ENCODE peak calls at places on chromosomes 4 and X, in six cellular contexts. Z is GM06990, Y is pancreas, K is upper lobe of right lung, X is right cardiac atrium, U is choroid plexus epithelial cell. E is an unnamed sample.

GRCh38 chr4:86302242-86302641 is 57.6 kb downstream of the MAPK10 start:
- DNase-seq in Y (peak; percentile 18), U (no peak), Z (peak; percentile 3), X (peak; percentile 65), K (no peak), E (no peak)

GRCh38 chrX:25600776-25601175 is 537.4 kb upstream of the MAGEB18 start:
- DNase-seq in K (no peak), X (no peak), Y (no peak), U (peak; percentile 60), Z (no peak), E (no peak)

GRCh38 chr4:120994521-120994920 is 72.0 kb upstream of the PRDM5 start:
- DNase-seq in K (no peak), Y (no peak), U (no peak), X (no peak), Z (no peak), E (no peak)

GRCh38 chrX:48102874-48103374 is 27.5 kb upstream of the SPACA5B start:
- DNase-seq in U (no peak), Z (no peak), Y (no peak), X (no peak), K (no peak), E (no peak)

GRCh38 chr4:182854466-182854865 is 62.7 kb downstream of the DCTD start:
- DNase-seq in X (no peak), Y (no peak), Z (no peak), K (no peak), U (no peak), E (no peak)

GRCh38 chr4:16692021-16692420 is 206.4 kb downstream of the LDB2 start:
- DNase-seq in X (no peak), Z (no peak), K (no peak), U (peak; percentile 49), Y (no peak), E (no peak)

GRCh38 chr4:101141230-101141629 is 206.1 kb downstream of the PPP3CA start:
- DNase-seq in Y (no peak), X (no peak), Z (no peak), K (no peak), U (no peak), E (no peak)

GRCh38 chr4:3241905-3242304 is 7.1 kb upstream of the MSANTD1 start:
- DNase-seq in Y (peak; percentile 50), K (no peak), Z (no peak), X (peak; percentile 64), U (peak; percentile 82), E (no peak)

GRCh38 chrX:41739871-41740270 is 15.9 kb downstream of the GPR82 start:
- DNase-seq in Y (no peak), U (no peak), Z (no peak), K (no peak), X (no peak), E (no peak)

GRCh38 chr4:35591035-35591434 is 653.3 kb downstream of the ARAP2 start:
- DNase-seq in K (no peak), Z (no peak), Y (no peak), U (no peak), X (no peak), E (no peak)

GRCh38 chrX:47093248-47093647 is 15.0 kb downstream of the RGN start:
- DNase-seq in U (peak; percentile 67), X (no peak), Z (no peak), K (no peak), Y (no peak), E (no peak)

GRCh38 chrX:74232859-74233258 is 71.1 kb upstream of the ZCCHC13 start:
- DNase-seq in Z (no peak), U (peak; percentile 67), X (no peak), Y (no peak), K (no peak), E (no peak)

GRCh38 chr4:687048-687974 is 1.6 kb downstream of the SLC49A3 start:
- DNase-seq in Y (peak; percentile 73), K (peak; percentile 93), U (peak; percentile 92), Z (no peak), X (peak; percentile 96), E (peak; percentile 92)

GRCh38 chrX:1207496-1208025 is 4.9 kb downstream of the CRLF2 start:
- DNase-seq in U (no peak), Y (no peak), X (no peak), Z (no peak), K (no peak), E (no peak)

GRCh38 chrX:1210844-1211243 is 1.6 kb downstream of the CRLF2 start:
- DNase-seq in U (no peak), X (no peak), Y (no peak), Z (no peak), K (no peak), E (no peak)

GRCh38 chrX:1202251-1202650 is 10.2 kb downstream of the CRLF2 start:
- DNase-seq in Z (no peak), Y (no peak), U (no peak), X (no peak), K (no peak), E (no peak)

GRCh38 chrX:1205681-1206611 is 6.5 kb downstream of the CRLF2 start:
- DNase-seq in Z (peak; percentile 71), U (peak; percentile 82), X (no peak), K (no peak), Y (peak; percentile 17), E (no peak)
- H3K4me3 ChIP-seq in Z (no peak overlapping the region), U (peak overlapping the region; percentile 33), X (peak overlapping the region; percentile 60), K (peak overlapping the region; percentile 52), Y (no peak overlapping the region), E (peak overlapping the region; percentile 63)

GRCh38 chrX:130563476-130563875 is 161.7 kb downstream of the RBMX2 start:
- DNase-seq in U (no peak), K (no peak), X (no peak), Z (no peak), Y (no peak), E (no peak)

GRCh38 chrX:130560558-130560957 is 158.8 kb downstream of the RBMX2 start:
- DNase-seq in Z (no peak), U (no peak), K (no peak), Y (no peak), X (no peak), E (no peak)

DNA sequence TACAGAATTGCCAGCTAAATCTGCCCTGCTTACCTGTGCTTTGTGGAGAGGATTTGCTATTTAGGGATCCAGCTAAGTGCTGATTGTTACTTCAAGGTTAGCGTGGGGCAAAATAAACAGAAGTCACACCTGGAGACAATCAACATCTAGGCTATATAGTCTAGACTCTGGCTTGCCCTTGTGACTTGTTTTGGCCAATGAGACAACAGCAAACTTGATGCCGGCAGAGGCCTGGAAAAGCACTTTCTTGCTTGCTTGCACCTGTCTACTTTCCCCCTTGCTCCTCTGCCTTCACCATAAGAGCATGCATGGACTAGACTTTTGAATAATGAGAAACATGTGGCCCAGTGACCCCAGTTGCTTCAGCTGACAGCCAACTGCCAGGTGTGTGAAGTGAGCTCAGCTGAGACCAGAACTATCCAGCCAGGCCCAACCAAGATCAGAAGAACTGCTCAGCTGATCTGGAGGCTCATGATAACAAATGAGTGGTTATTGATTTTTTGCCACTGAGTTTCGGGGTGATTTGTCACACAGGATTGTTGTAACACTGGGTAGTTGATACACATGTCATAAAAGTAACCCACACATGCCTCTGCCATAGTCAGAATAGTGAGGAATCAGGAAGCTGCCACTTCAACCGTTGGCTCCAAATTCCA is 164.4 kb downstream of the RBMX2 start:
- DNase-seq in Z (no peak), X (no peak), K (no peak), U (no peak), Y (peak; percentile 9), E (no peak)
- H3K4me3 ChIP-seq in Z (no peak overlapping the region), X (no peak overlapping the region), K (no peak overlapping the region), U (no peak overlapping the region), Y (no peak overlapping the region), E (no peak overlapping the region)

GRCh38 chrX:24085133-24085532 is 30.4 kb downstream of the EIF2S3 start:
- DNase-seq in Z (no peak), U (no peak), K (no peak), X (no peak), Y (no peak), E (no peak)
- H3K4me3 ChIP-seq in Z (no peak overlapping the region), U (no peak overlapping the region), K (no peak overlapping the region), X (no peak overlapping the region), Y (no peak overlapping the region), E (no peak overlapping the region)

DNA sequence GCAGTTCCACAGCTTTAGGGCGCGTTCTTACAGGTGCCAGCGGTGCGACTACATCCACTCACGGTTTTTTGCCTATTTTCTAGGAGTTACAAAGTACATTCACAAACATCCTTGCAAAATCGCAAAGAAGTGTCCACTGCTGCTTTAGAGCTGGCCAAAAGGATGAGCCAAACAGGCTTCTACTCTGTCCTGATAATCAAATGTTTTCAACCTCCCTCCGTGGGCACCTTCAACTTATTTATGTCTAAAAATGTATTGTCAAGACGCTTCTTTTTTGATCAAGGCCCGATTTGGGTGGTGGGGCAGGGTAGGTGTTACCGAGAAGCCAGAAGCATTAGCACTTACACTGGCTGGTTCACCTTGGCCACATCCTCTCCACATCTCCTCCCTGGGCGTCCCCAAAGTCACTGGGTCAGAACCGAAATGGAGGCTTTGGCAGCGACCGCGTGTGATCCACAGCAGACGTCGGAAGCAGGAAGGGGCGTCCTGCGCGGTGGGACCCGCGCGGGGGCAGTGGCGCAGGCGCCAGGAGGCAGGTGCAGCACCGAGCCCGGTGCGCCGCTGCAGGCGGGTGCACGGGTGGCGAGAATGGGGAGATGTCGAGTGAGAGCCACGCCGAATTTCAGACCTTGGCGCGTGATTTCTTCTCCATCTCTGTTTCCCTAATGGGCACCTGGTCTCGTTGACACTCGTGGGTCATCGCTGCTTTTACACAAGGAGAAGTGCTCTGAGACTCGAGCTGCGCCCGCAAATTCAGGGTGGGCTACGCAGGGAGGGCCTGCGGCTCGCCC is 16.9 kb downstream of the NKX3-2 start:
- DNase-seq in K (no peak), Z (no peak), U (no peak), X (no peak), Y (no peak), E (no peak)
- H3K4me3 ChIP-seq in K (no peak overlapping the region), Z (peak overlapping the region; percentile 39), U (no peak overlapping the region), X (no peak overlapping the region), Y (no peak overlapping the region), E (no peak overlapping the region)

DNA sequence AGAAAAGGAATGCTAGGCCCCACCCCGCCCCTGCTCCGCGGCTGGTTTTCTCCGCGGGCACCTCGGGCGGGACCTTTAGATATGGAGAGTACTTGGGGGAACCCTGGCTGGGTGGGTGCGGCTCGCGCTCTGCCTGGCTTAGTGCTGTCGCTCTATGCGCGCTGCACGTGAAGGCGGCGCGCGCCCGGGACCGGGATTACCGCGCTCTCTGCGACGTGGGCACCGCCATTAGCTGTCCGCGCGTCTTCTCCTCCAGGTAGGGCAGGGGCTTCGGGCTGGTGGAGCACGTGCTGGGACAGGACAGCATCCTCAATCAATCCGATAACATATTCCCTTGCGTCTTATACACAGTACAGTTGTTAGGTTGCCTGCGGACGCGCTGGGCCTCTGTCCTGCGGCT is 56.0 kb downstream of the MAGEB10 start:
- DNase-seq in U (no peak), Z (no peak), K (no peak), X (no peak), Y (no peak), E (no peak)
- H3K4me3 ChIP-seq in U (peak overlapping the region; percentile 22), Z (no peak overlapping the region), K (no peak overlapping the region), X (no peak overlapping the region), Y (no peak overlapping the region), E (peak overlapping the region; percentile 17)

DNA sequence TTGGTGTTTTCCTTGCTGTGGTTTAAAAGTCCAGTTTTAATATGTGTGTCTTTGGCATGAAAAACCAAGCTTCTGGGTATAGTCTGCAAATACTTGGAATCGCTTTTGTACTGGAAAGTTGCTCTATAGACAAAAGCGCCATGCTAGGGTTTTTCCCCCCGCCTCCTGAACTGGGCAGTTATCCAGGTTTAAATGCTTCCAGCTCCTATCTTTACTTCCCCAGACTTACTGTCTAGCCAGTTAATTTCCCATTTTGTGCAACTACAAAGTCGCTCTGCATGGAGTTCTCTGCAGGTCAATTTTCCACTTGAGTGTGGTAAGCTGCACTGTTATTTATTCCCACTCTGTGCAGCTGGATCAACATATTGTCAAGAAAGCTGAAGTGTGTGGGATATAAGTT is 2.7 kb downstream of the RASL11B start:
- DNase-seq in U (peak; percentile 53), X (peak; percentile 59), Z (no peak), K (no peak), Y (no peak), E (no peak)
- H3K4me3 ChIP-seq in U (no peak overlapping the region), X (no peak overlapping the region), Z (no peak overlapping the region), K (no peak overlapping the region), Y (no peak overlapping the region), E (peak overlapping the region; percentile 86)